ENCODE peak calls at places on chromosomes 12 and 14, in four cellular contexts. N, V, J and S are unnamed samples.

GRCh38 chr14:48586099-48586498 is 910.7 kb upstream of the MDGA2 start:
- DNase-seq in V (no peak), J (no peak), N (no peak), S (no peak)

GRCh38 chr12:90808568-90808967 is 146.4 kb downstream of the CCER1 start:
- DNase-seq in V (no peak), J (no peak), N (no peak), S (no peak)

GRCh38 chr14:59280961-59281360 is 92.5 kb downstream of the DAAM1 start:
- DNase-seq in V (no peak), N (no peak), J (no peak), S (no peak)

GRCh38 chr14:58587271-58587670 is 50.5 kb upstream of the DACT1 start:
- DNase-seq in N (no peak), J (no peak), V (no peak), S (no peak)

GRCh38 chr14:93493054-93493453 is 62.3 kb downstream of the UNC79 start:
- DNase-seq in J (no peak), N (no peak), V (no peak), S (no peak)

GRCh38 chr12:27781680-27782079 is 1.6 kb upstream of the MANSC4 start:
- DNase-seq in J (no peak), V (no peak), N (no peak), S (no peak)

GRCh38 chr12:23757541-23757962 is 191.9 kb downstream of the SOX5 start:
- DNase-seq in V (no peak), J (no peak), N (no peak), S (no peak)

GRCh38 chr14:74085047-74085637 is 386 bp downstream of the LIN52 start:
- DNase-seq in N (no peak), J (peak; percentile 37), V (no peak), S (no peak)

GRCh38 chr12:52333321-52333720 is 12.1 kb upstream of the KRT83 start:
- DNase-seq in J (no peak), N (no peak), V (no peak), S (no peak)